ENCODE peak calls at places on chromosomes 12 and 14, in four cellular contexts. R is kidney, Y is right lobe of liver, P is aorta. N is an unnamed sample. For H3K4me1 and H3K9me3, the result is how much of the 10 kb centered on the place peaks cover.

GRCh38 chr14:20356422-20356821 is 13.0 kb downstream of the PARP2 start:
- DNase-seq in P (no peak), Y (no peak), R (no peak), N (no peak)

GRCh38 chr14:102095231-102095870 is 8.5 kb upstream of the HSP90AA1 start:
- DNase-seq in P (no peak), Y (peak), R (no peak), N (no peak)

GRCh38 chr14:39265032-39265431 is 31.3 kb downstream of the MIA2 start:
- DNase-seq in R (no peak), Y (no peak), P (no peak), N (no peak)

GRCh38 chr14:75350505-75351060 is 72.0 kb downstream of the FOS start:
- DNase-seq in P (no peak), Y (no peak), R (no peak), N (no peak)

GRCh38 chr12:91335724-91336123 is 153.1 kb upstream of the DCN start:
- DNase-seq in Y (no peak), R (no peak), P (no peak), N (no peak)

GRCh38 chr12:94534761-94535613 is 75.3 kb upstream of the CEP83 start:
- DNase-seq in Y (no peak), P (no peak), R (no peak), N (no peak)

GRCh38 chr12:28882444-28882843 is 266.6 kb upstream of the FAR2 start:
- DNase-seq in Y (no peak), R (no peak), P (no peak), N (no peak)

GRCh38 chr14:72925171-72925759 is 999 bp upstream of the DCAF4 start:
- DNase-seq in Y (no peak), P (no peak), R (no peak), N (no peak)

GRCh38 chr12:5344131-5344530 is 87.8 kb upstream of the NTF3 start:
- DNase-seq in P (no peak), R (no peak), Y (no peak), N (no peak)

GRCh38 chr14:24037658-24038037 is 14.2 kb upstream of the CARMIL3 start:
- DNase-seq in R (no peak), P (no peak), Y (no peak), N (no peak)

GRCh38 chr12:13347241-13348043 is 150.9 kb downstream of the EMP1 start:
- DNase-seq in Y (no peak), R (no peak), P (no peak), N (no peak)

GRCh38 chr12:105850103-105850968 is 288.4 kb downstream of the NUAK1 start:
- DNase-seq in P (no peak), Y (no peak), R (no peak), N (no peak)

GRCh38 chr14:65054471-65055085 is 47.7 kb downstream of the MAX start:
- DNase-seq in R (no peak), P (peak), Y (no peak), N (no peak)

GRCh38 chr14:78131201-78131600 is 39.0 kb upstream of the NRXN3 start:
- DNase-seq in R (no peak), P (no peak), Y (no peak), N (no peak)

GRCh38 chr14:52117433-52117832 is 48.6 kb upstream of the NID2 start:
- DNase-seq in Y (no peak), R (peak), P (no peak), N (no peak)

GRCh38 chr12:132700212-132700913 is 10.3 kb upstream of the PGAM5 start:
- DNase-seq in P (no peak), Y (no peak), R (no peak), N (no peak)

GRCh38 chr12:112362309-112362708 is 19.9 kb downstream of the HECTD4 start:
- DNase-seq in Y (no peak), R (no peak), P (no peak), N (no peak)

GRCh38 chr12:130816055-130816454 is 23.0 kb downstream of the STX2 start:
- DNase-seq in P (no peak), R (no peak), Y (no peak), N (no peak)

GRCh38 chr12:130819681-130820080 is 19.4 kb downstream of the STX2 start:
- DNase-seq in Y (no peak), R (no peak), P (no peak), N (no peak)

GRCh38 chr12:130818381-130819247 is 20.4 kb downstream of the STX2 start:
- DNase-seq in Y (peak), R (peak), P (peak), N (no peak)

GRCh38 chr12:130817804-130818203 is 21.2 kb downstream of the STX2 start:
- DNase-seq in R (no peak), P (no peak), Y (no peak), N (no peak)

DNA sequence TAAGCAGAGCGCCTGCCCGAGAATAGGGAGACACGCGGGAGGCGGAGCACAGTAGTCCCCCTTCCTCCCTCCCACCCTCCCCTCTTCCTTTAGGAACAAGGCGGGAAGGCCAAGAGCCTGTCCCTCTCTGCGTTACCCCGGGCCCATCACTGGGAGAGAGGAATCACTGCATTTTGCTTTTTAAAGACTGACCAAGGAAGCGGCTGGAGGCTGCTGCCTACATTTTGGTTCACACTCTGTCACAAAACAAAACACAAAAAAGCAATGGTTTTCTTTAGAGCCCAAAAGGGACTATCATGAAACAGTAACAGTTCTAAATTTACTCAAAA is 19.8 kb downstream of the STX2 start:
- DNase-seq in Y (no peak), R (no peak), P (no peak), N (no peak)
- H3K4me1 ChIP-seq in Y (under half), R (under half), P (under half), N (under half)

GRCh38 chr14:98907271-98907670 is 364.7 kb downstream of the BCL11B start:
- DNase-seq in Y (no peak), R (no peak), P (no peak), N (no peak)
- H3K9me3 ChIP-seq in Y (under half), R (under half), P (under half), N (under half)

DNA sequence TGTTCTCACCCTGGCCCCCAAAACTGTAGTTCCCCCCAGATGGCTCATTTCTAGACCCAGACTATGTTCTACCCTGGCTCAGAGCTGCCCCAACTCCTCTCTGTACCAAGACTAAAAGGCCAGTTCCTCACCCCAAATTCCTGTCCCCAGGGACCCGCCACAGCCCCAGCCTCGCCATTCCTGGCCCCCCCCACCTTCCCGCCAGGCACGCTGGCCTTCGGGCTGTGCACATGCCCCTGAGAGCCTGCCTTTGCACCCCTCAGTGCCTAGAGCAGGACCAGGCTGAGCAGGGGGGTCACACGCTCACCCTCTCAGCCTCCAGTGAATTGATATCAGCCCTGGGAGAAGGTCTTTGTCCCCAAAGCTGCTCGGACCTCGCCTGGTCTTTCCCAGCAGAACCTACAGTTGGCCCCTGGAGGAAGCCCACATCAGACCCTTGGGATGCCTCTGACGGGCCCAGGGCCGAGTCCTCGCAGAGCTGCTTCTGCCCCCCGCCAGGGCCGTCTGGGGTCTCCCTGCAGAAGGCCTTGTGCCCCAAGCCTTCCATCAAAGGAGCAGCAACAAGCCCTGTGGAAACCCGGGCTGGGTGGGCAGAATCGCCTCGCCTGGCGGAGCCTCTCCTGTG is 32.4 kb downstream of the BEGAIN start:
- DNase-seq in P (no peak), R (no peak), Y (no peak), N (no peak)
- H3K27ac ChIP-seq in P (no peak), R (no peak), Y (no peak), N (no peak)

GRCh38 chr14:61379639-61380184 is 58.3 kb downstream of the PRKCH start:
- DNase-seq in Y (no peak), R (no peak), P (no peak), N (no peak)
- H3K4me1 ChIP-seq in Y (under half), R (under half), P (under half), N (under half)

GRCh38 chr12:130444986-130445385 is 107.3 kb downstream of the PIWIL1 start:
- DNase-seq in R (peak), P (peak), Y (peak), N (no peak)
- H3K9me3 ChIP-seq in R (under half), P (under half), Y (under half), N (under half)

GRCh38 chr12:9793774-9794395 is 33.2 kb upstream of the CD69 start:
- DNase-seq in P (no peak), Y (no peak), R (no peak), N (no peak)
- H3K27ac ChIP-seq in P (no peak), Y (no peak), R (no peak), N (no peak)

DNA sequence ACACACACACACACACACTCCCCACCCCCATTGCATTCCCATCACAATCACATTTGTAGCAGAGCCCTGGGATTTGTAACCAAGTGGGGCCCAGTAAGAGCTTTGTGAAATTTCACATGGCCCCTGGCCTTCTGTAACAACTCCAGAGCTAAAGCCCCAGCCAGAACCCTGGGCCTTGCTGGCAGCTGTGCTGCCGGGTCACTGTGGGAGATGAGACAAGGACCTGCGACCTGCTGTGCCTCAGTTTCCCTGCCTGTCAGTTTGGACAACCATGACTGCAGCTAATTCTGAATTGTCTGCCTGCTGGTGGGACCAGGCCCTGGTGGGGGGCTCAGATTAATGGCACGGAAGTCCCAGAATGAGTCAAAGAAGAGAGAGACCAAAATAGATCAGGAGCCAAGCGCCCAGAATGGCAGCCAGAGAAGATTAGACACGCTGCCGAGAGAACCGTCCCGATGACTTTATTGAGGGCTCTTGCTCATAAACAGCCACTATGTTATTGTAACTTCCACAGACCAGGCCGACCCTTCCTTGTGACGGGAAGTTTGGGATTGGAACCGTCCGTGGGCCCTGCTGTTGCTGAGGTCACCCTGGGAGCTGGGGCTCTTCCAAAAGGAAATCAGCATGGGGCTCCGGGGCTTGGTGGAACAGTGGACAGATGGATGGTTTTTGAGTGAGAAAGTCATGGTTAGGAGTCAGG is 123.1 kb downstream of the ZFP36L1 start:
- DNase-seq in Y (no peak), P (peak), R (no peak), N (no peak)
- H3K4me1 ChIP-seq in Y (under half), P (under half), R (under half), N (under half)

DNA sequence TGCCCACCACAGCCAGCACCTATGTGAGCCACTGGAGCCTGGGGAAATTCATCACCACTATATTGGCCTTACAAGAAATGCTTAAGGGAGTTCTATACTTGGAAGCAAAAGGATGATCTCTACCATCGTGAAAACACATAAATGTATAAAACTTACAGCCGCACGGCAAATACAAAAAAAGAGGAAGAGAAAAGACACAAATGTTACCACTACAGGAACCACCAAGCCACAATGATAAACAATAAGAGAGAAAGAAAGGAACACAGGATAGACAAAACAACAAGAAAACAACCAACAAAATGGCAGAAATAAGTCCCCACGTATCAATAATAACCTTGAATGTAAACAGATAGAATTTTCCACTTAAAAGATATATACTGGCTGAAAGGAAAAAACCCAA is 267.5 kb downstream of the TMEM121 start:
- DNase-seq in Y (no peak), P (no peak), R (no peak), N (no peak)
- H3K9me3 ChIP-seq in Y (under half), P (under half), R (under half), N (under half)

N was measured in gastrocnemius medialis.